ENCODE peak calls at places on chromosomes 5 and 9, in four cellular contexts. D is foreskin melanocyte, T is mucosa of gallbladder, A is DMS153. J is an unnamed sample.

GRCh38 chr5:153517105-153517700 is 26.7 kb downstream of the GRIA1 start:
- DNase-seq in D (no peak), T (no peak), A (no peak), J (no peak)

GRCh38 chr5:17302590-17302989 is 85.2 kb downstream of the BASP1 start:
- DNase-seq in D (no peak), T (no peak), A (no peak), J (no peak)

GRCh38 chr5:33772276-33772990 is 119.4 kb downstream of the ADAMTS12 start:
- DNase-seq in T (no peak), A (no peak), D (no peak), J (no peak)

GRCh38 chr5:16987776-16988175 is 51.7 kb upstream of the MYO10 start:
- DNase-seq in T (no peak), D (peak), A (no peak), J (no peak)

GRCh38 chr9:124456341-124457078 is 6.3 kb downstream of the ADGRD2 start:
- DNase-seq in D (no peak), T (no peak), A (no peak), J (no peak)

GRCh38 chr5:122297587-122298298 is 14.3 kb upstream of the SNCAIP start:
- DNase-seq in D (no peak), T (no peak), A (no peak), J (no peak)

GRCh38 chr5:102815560-102816324 is 60.6 kb downstream of the PAM start:
- DNase-seq in T (no peak), D (no peak), A (no peak), J (no peak)

GRCh38 chr9:98905015-98905414 is 38.7 kb upstream of the COL15A1 start:
- DNase-seq in T (no peak), A (no peak), D (no peak), J (no peak)

GRCh38 chr9:18743976-18744375 is 270.0 kb downstream of the ADAMTSL1 start:
- DNase-seq in D (no peak), A (no peak), T (no peak), J (no peak)

GRCh38 chr5:72817076-72817476 is 615 bp downstream of the TNPO1 start:
- DNase-seq in D (peak), T (peak), A (no peak), J (peak)

GRCh38 chr9:77876091-77876490 is 155.5 kb downstream of the GNAQ start:
- DNase-seq in T (no peak), D (no peak), A (no peak), J (peak)

GRCh38 chr9:134204991-134205578 is 40.7 kb upstream of the RNU6ATAC start:
- DNase-seq in D (no peak), T (no peak), A (no peak), J (no peak)

GRCh38 chr5:138662599-138662998 is 87.4 kb upstream of the HSPA9 start:
- DNase-seq in T (no peak), A (no peak), D (no peak), J (no peak)

GRCh38 chr5:132456553-132457361 is 33.8 kb downstream of the IRF1 start:
- DNase-seq in A (no peak), D (no peak), T (peak), J (no peak)

GRCh38 chr9:95462419-95463121 is 54.2 kb downstream of the PTCH1 start:
- DNase-seq in D (peak), T (peak), A (peak), J (peak)

GRCh38 chr5:87141544-87141943 is 126.1 kb upstream of the RASA1 start:
- DNase-seq in T (no peak), A (no peak), D (no peak), J (no peak)

GRCh38 chr5:160167623-160168165 is 48.4 kb upstream of the PWWP2A start:
- DNase-seq in A (no peak), T (no peak), D (no peak), J (no peak)

GRCh38 chr9:114300846-114301797 is 21.8 kb upstream of the ORM1 start:
- DNase-seq in T (peak), A (no peak), D (no peak), J (no peak)

GRCh38 chr5:124729687-124730359 is 16.6 kb downstream of the ZNF608 start:
- DNase-seq in A (no peak), D (peak), T (no peak), J (no peak)

GRCh38 chr5:7493622-7494021 is 97.7 kb downstream of the ADCY2 start:
- DNase-seq in D (no peak), A (no peak), T (no peak), J (no peak)

GRCh38 chr9:81819859-81820546 is 108.2 kb upstream of the SPATA31D4 start:
- DNase-seq in T (no peak), A (no peak), D (no peak), J (no peak)

GRCh38 chr9:130138791-130139190 is 33.4 kb upstream of the NCS1 start:
- DNase-seq in T (peak), A (no peak), D (peak), J (peak)

GRCh38 chr5:168433982-168434381 is 52.3 kb upstream of the RARS1 start:
- DNase-seq in A (no peak), D (no peak), T (no peak), J (no peak)

GRCh38 chr5:141960018-141960417 is 2.0 kb upstream of the PCDH12 start:
- DNase-seq in D (no peak), A (no peak), T (no peak), J (no peak)

GRCh38 chr5:116750626-116751188 is 176.1 kb upstream of the SEMA6A start:
- DNase-seq in A (no peak), T (no peak), D (no peak), J (no peak)

GRCh38 chr9:109320338-109320733 is 523 bp downstream of the EPB41L4B start:
- DNase-seq in A (no peak), T (no peak), D (no peak), J (no peak)